ENCODE peak calls at places on chromosomes 16 and 17, in nine cellular contexts. O is thyroid gland; H is pancreas; Z is PC-9; N is AG04450; S is right lobe of liver; G is fibroblast of lung; F is CD8-positive, alpha-beta T cell; B is dorsolateral prefrontal cortex. J is an unnamed sample. For H3K27me3, the result is how much of the 10 kb centered on the place peaks cover.

GRCh38 chr17:9173386-9173983 is 152.2 kb downstream of the NTN1 start:
- DNase-seq in O (peak), H (no peak), Z (no peak), N (no peak), S (peak), G (no peak), F (no peak), B (no peak), J (no peak)

GRCh38 chr17:79993390-79994221 is 42.1 kb downstream of the TBC1D16 start:
- DNase-seq in O (peak), H (peak), Z (peak), N (peak), S (peak), G (peak), F (peak), B (peak), J (no peak)

GRCh38 chr17:17062356-17062755 is 20.1 kb downstream of the MPRIP start:
- DNase-seq in O (no peak), H (no peak), Z (no peak), N (no peak), S (peak), G (no peak), F (no peak), B (no peak), J (no peak)

GRCh38 chr17:5592382-5592781 is 8.1 kb upstream of the NLRP1 start:
- DNase-seq in O (no peak), H (no peak), Z (no peak), N (peak), S (no peak), G (peak), F (no peak), B (no peak), J (no peak)

GRCh38 chr17:50060951-50061712 is 5.2 kb downstream of the ITGA3 start:
- DNase-seq in O (peak), H (peak), Z (peak), N (no peak), S (peak), G (peak), F (no peak), B (no peak), J (peak)

GRCh38 chr16:54847207-54847606 is 83.5 kb upstream of the IRX5 start:
- DNase-seq in O (no peak), H (no peak), Z (peak), N (no peak), S (no peak), G (peak), F (no peak), B (no peak), J (no peak)

GRCh38 chr16:3459401-3460090 is 16.1 kb downstream of the NAA60 start:
- DNase-seq in O (no peak), H (no peak), Z (no peak), N (no peak), S (no peak), G (peak), F (no peak), B (no peak), J (no peak)

GRCh38 chr16:49586466-49586865 is 212.9 kb downstream of the C16orf78 start:
- DNase-seq in O (no peak), H (no peak), Z (no peak), N (no peak), S (no peak), G (no peak), F (no peak), B (no peak), J (no peak)

GRCh38 chr16:1124291-1124690 is 28.2 kb upstream of the C1QTNF8 start:
- DNase-seq in O (no peak), H (no peak), Z (no peak), N (no peak), S (no peak), G (no peak), F (no peak), B (no peak), J (no peak)

GRCh38 chr16:49539758-49540157 is 166.2 kb downstream of the C16orf78 start:
- DNase-seq in O (no peak), H (no peak), Z (no peak), N (no peak), S (no peak), G (no peak), F (no peak), B (no peak), J (no peak)

DNA sequence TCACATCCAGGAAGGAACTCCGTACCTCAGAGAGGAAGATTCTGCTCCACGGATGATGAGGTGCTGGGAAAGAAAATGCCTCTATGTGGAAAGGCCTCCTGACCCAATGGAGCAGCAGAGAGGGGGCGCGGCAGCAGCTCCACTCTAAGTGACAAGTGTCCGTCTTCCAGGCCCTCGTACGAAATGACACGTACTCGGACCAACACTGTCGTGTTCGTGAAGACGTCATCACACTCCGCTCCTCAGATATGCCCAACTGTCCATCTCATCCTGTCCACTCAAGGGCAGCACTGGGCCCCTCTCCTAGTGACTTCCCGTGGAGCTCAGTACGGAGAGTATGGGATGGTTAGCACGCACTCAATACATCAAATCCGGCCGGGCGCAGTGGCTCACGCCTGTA is 32.2 kb downstream of the MRM3 start:
- DNase-seq in O (no peak), H (no peak), Z (no peak), N (no peak), S (no peak), G (no peak), F (no peak), B (no peak), J (no peak)
- TF ChIP-seq CTCF in O (no peak), H (no peak), Z (no peak), N (no peak), S (no peak), G (no peak), F (no peak), B (no peak), J (no peak)

GRCh38 chr16:67594256-67594915 is 32.1 kb downstream of the CTCF start:
- DNase-seq in O (no peak), H (no peak), Z (no peak), N (no peak), S (no peak), G (no peak), F (no peak), B (no peak), J (no peak)
- H3K27ac ChIP-seq in O (peak), H (no peak), Z (no peak), N (no peak), S (no peak), G (no peak), F (no peak), B (no peak), J (peak)

DNA sequence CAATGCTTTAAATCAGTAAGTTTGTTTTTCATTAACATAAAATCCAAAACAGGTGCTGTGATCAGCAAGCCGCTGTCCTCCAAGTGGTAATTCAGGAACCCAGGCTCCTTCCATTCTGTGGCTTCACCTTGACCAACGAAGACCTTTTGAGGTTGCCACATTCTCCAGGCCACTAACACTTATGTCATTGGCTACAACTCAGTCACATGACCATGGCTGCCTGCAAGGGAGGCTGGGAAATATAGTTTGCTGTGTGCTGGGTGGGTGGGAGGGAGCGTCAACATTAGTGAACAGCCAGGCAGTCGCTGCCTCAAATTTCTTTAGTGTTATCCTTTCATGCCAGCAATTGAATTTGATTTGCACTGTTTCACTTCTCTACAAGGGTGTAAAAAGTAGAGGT is 549.2 kb downstream of the MAF start:
- DNase-seq in O (no peak), H (no peak), Z (no peak), N (no peak), S (no peak), G (no peak), F (no peak), B (no peak), J (no peak)
- H3K27me3 ChIP-seq in O (under half), H (under half), Z (under half), N (under half), S (under half), G (under half), F (under half), B (under half), J (under half)

GRCh38 chr17:81575836-81576235 is 23.7 kb upstream of the FAAP100 start:
- DNase-seq in O (no peak), H (no peak), Z (no peak), N (no peak), S (no peak), G (no peak), F (no peak), B (no peak), J (no peak)

GRCh38 chr17:81577278-81578000 is 25.3 kb upstream of the FAAP100 start:
- DNase-seq in O (no peak), H (no peak), Z (no peak), N (no peak), S (no peak), G (no peak), F (no peak), B (no peak), J (no peak)

GRCh38 chr17:81578038-81578441 is 25.9 kb upstream of the FAAP100 start:
- DNase-seq in O (no peak), H (no peak), Z (peak), N (no peak), S (no peak), G (peak), F (no peak), B (no peak), J (no peak)

GRCh38 chr17:81578561-81579225 is 26.5 kb upstream of the FAAP100 start:
- DNase-seq in O (no peak), H (no peak), Z (no peak), N (no peak), S (no peak), G (no peak), F (no peak), B (no peak), J (no peak)

DNA sequence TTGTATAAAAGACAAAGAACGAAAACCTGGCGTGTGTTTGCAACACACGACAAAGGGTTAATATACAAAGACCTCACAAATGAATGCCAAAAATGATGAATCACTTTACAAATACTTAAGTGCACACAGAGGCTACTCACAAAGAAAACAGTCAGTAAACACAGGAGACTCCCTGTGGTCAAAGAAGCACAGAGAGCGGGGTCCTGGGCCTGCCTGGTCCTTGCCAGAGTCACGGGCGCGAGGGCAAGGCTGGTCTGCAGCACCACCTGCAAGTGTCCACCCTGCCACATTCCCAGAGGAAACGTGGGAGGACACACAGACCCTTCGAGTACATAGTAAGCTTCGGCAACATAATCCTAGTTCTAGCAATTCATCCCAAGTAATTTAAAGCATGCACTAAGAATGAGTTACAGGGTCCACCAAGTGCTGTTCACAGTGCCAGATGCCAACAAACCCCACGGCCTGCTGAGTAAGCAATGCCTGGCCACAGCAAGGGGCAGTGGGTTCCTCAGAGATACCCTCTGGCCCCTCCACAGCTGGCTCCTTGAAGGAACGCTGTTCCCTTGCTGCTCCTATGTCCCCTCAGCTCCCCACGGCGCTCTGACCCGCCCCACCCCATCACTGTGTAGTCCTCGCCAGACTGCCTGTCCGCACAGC is 24.6 kb upstream of the FAAP100 start:
- DNase-seq in O (peak), H (no peak), Z (peak), N (no peak), S (no peak), G (peak), F (no peak), B (no peak), J (no peak)
- TF ChIP-seq CTCF in O (no peak), H (no peak), Z (no peak), N (peak), S (no peak), G (no peak), F (no peak), B (no peak), J (no peak)

J was measured in thoracic aorta.